ENCODE peak calls at places on chromosomes 16 and 17, in ten cellular contexts. One of them, this sample, is unnamed.

GRCh38 chr17:49787932-49788442 is 494 bp upstream of the KAT7 start:
- DNase-seq in left ventricle myocardium inferior: no peak
- DNase-seq in stimulated activated CD4-positive, alpha-beta T cell treated with anti-CD3 and anti-CD28 coated beads, Interleukin-15, amount 100 ng/mL, for 24 hours: peak
- DNase-seq in CD14-positive monocyte: no peak
- DNase-seq in activated effector memory CD4-positive, alpha-beta T cell treated with Interleukin-2 at 50 U/mL for 16 hours: peak
- DNase-seq in activated naive CD8-positive, alpha-beta T cell treated with anti-CD3 and anti-CD28 coated beads, Interleukin-2, amount 50 U/mL, for 24 hours: no peak
- DNase-seq in CD8-positive, alpha-beta memory T cell: no peak
- DNase-seq in posterior cingulate gyrus: no peak
- DNase-seq in NCI-H748 treated with DMSO at 0.1 percent for 48 hours: no peak
- DNase-seq in T-helper 17 cell: no peak
- DNase-seq in this sample: no peak

GRCh38 chr17:76793775-76794174 is 55.9 kb downstream of the MFSD11 start:
- DNase-seq in T-helper 17 cell: no peak
- DNase-seq in activated effector memory CD4-positive, alpha-beta T cell treated with Interleukin-2 at 50 U/mL for 16 hours: no peak
- DNase-seq in posterior cingulate gyrus: peak
- DNase-seq in CD14-positive monocyte: no peak
- DNase-seq in left ventricle myocardium inferior: no peak
- DNase-seq in stimulated activated CD4-positive, alpha-beta T cell treated with anti-CD3 and anti-CD28 coated beads, Interleukin-15, amount 100 ng/mL, for 24 hours: no peak
- DNase-seq in CD8-positive, alpha-beta memory T cell: no peak
- DNase-seq in NCI-H748 treated with DMSO at 0.1 percent for 48 hours: no peak
- DNase-seq in activated naive CD8-positive, alpha-beta T cell treated with anti-CD3 and anti-CD28 coated beads, Interleukin-2, amount 50 U/mL, for 24 hours: no peak
- DNase-seq in this sample: no peak

GRCh38 chr16:8194795-8195194 is 395.5 kb downstream of the TMEM114 start:
- DNase-seq in NCI-H748 treated with DMSO at 0.1 percent for 48 hours: no peak
- DNase-seq in CD14-positive monocyte: no peak
- DNase-seq in posterior cingulate gyrus: no peak
- DNase-seq in activated effector memory CD4-positive, alpha-beta T cell treated with Interleukin-2 at 50 U/mL for 16 hours: no peak
- DNase-seq in activated naive CD8-positive, alpha-beta T cell treated with anti-CD3 and anti-CD28 coated beads, Interleukin-2, amount 50 U/mL, for 24 hours: no peak
- DNase-seq in CD8-positive, alpha-beta memory T cell: no peak
- DNase-seq in stimulated activated CD4-positive, alpha-beta T cell treated with anti-CD3 and anti-CD28 coated beads, Interleukin-15, amount 100 ng/mL, for 24 hours: no peak
- DNase-seq in left ventricle myocardium inferior: no peak
- DNase-seq in T-helper 17 cell: no peak
- DNase-seq in this sample: no peak

GRCh38 chr17:55390364-55390977 is 31.2 kb downstream of the MMD start:
- DNase-seq in stimulated activated CD4-positive, alpha-beta T cell treated with anti-CD3 and anti-CD28 coated beads, Interleukin-15, amount 100 ng/mL, for 24 hours: no peak
- DNase-seq in posterior cingulate gyrus: no peak
- DNase-seq in activated naive CD8-positive, alpha-beta T cell treated with anti-CD3 and anti-CD28 coated beads, Interleukin-2, amount 50 U/mL, for 24 hours: no peak
- DNase-seq in left ventricle myocardium inferior: no peak
- DNase-seq in CD14-positive monocyte: no peak
- DNase-seq in CD8-positive, alpha-beta memory T cell: no peak
- DNase-seq in NCI-H748 treated with DMSO at 0.1 percent for 48 hours: no peak
- DNase-seq in T-helper 17 cell: no peak
- DNase-seq in activated effector memory CD4-positive, alpha-beta T cell treated with Interleukin-2 at 50 U/mL for 16 hours: no peak
- DNase-seq in this sample: no peak

GRCh38 chr16:84976644-84977400 is 34.5 kb downstream of the ZDHHC7 start:
- DNase-seq in CD14-positive monocyte: no peak
- DNase-seq in NCI-H748 treated with DMSO at 0.1 percent for 48 hours: no peak
- DNase-seq in posterior cingulate gyrus: no peak
- DNase-seq in activated effector memory CD4-positive, alpha-beta T cell treated with Interleukin-2 at 50 U/mL for 16 hours: no peak
- DNase-seq in activated naive CD8-positive, alpha-beta T cell treated with anti-CD3 and anti-CD28 coated beads, Interleukin-2, amount 50 U/mL, for 24 hours: no peak
- DNase-seq in stimulated activated CD4-positive, alpha-beta T cell treated with anti-CD3 and anti-CD28 coated beads, Interleukin-15, amount 100 ng/mL, for 24 hours: no peak
- DNase-seq in left ventricle myocardium inferior: peak
- DNase-seq in T-helper 17 cell: no peak
- DNase-seq in CD8-positive, alpha-beta memory T cell: no peak
- DNase-seq in this sample: no peak

GRCh38 chr17:27849474-27850185 is 43.5 kb downstream of the LYRM9 start:
- DNase-seq in activated effector memory CD4-positive, alpha-beta T cell treated with Interleukin-2 at 50 U/mL for 16 hours: no peak
- DNase-seq in posterior cingulate gyrus: no peak
- DNase-seq in T-helper 17 cell: no peak
- DNase-seq in CD14-positive monocyte: no peak
- DNase-seq in activated naive CD8-positive, alpha-beta T cell treated with anti-CD3 and anti-CD28 coated beads, Interleukin-2, amount 50 U/mL, for 24 hours: no peak
- DNase-seq in left ventricle myocardium inferior: no peak
- DNase-seq in NCI-H748 treated with DMSO at 0.1 percent for 48 hours: no peak
- DNase-seq in stimulated activated CD4-positive, alpha-beta T cell treated with anti-CD3 and anti-CD28 coated beads, Interleukin-15, amount 100 ng/mL, for 24 hours: no peak
- DNase-seq in CD8-positive, alpha-beta memory T cell: no peak
- DNase-seq in this sample: no peak

GRCh38 chr17:74354123-74354522 is 7.5 kb downstream of the BTBD17 start:
- DNase-seq in activated effector memory CD4-positive, alpha-beta T cell treated with Interleukin-2 at 50 U/mL for 16 hours: peak
- DNase-seq in T-helper 17 cell: peak
- DNase-seq in CD8-positive, alpha-beta memory T cell: peak
- DNase-seq in NCI-H748 treated with DMSO at 0.1 percent for 48 hours: no peak
- DNase-seq in activated naive CD8-positive, alpha-beta T cell treated with anti-CD3 and anti-CD28 coated beads, Interleukin-2, amount 50 U/mL, for 24 hours: peak
- DNase-seq in CD14-positive monocyte: peak
- DNase-seq in left ventricle myocardium inferior: peak
- DNase-seq in stimulated activated CD4-positive, alpha-beta T cell treated with anti-CD3 and anti-CD28 coated beads, Interleukin-15, amount 100 ng/mL, for 24 hours: peak
- DNase-seq in posterior cingulate gyrus: peak
- DNase-seq in this sample: peak

GRCh38 chr16:46649571-46649970 is 28.4 kb upstream of the SHCBP1 start:
- DNase-seq in activated effector memory CD4-positive, alpha-beta T cell treated with Interleukin-2 at 50 U/mL for 16 hours: no peak
- DNase-seq in T-helper 17 cell: no peak
- DNase-seq in left ventricle myocardium inferior: peak
- DNase-seq in activated naive CD8-positive, alpha-beta T cell treated with anti-CD3 and anti-CD28 coated beads, Interleukin-2, amount 50 U/mL, for 24 hours: no peak
- DNase-seq in CD8-positive, alpha-beta memory T cell: no peak
- DNase-seq in NCI-H748 treated with DMSO at 0.1 percent for 48 hours: no peak
- DNase-seq in posterior cingulate gyrus: peak
- DNase-seq in CD14-positive monocyte: no peak
- DNase-seq in stimulated activated CD4-positive, alpha-beta T cell treated with anti-CD3 and anti-CD28 coated beads, Interleukin-15, amount 100 ng/mL, for 24 hours: no peak
- DNase-seq in this sample: no peak

GRCh38 chr17:38702900-38703741 is 2.0 kb upstream of the MLLT6 start:
- DNase-seq in T-helper 17 cell: no peak
- DNase-seq in activated effector memory CD4-positive, alpha-beta T cell treated with Interleukin-2 at 50 U/mL for 16 hours: peak
- DNase-seq in CD14-positive monocyte: no peak
- DNase-seq in CD8-positive, alpha-beta memory T cell: no peak
- DNase-seq in stimulated activated CD4-positive, alpha-beta T cell treated with anti-CD3 and anti-CD28 coated beads, Interleukin-15, amount 100 ng/mL, for 24 hours: peak
- DNase-seq in posterior cingulate gyrus: no peak
- DNase-seq in left ventricle myocardium inferior: no peak
- DNase-seq in activated naive CD8-positive, alpha-beta T cell treated with anti-CD3 and anti-CD28 coated beads, Interleukin-2, amount 50 U/mL, for 24 hours: peak
- DNase-seq in NCI-H748 treated with DMSO at 0.1 percent for 48 hours: no peak
- DNase-seq in this sample: no peak

GRCh38 chr17:38507436-38507835 is 79.2 kb downstream of the ARHGAP23 start:
- DNase-seq in CD8-positive, alpha-beta memory T cell: no peak
- DNase-seq in activated effector memory CD4-positive, alpha-beta T cell treated with Interleukin-2 at 50 U/mL for 16 hours: no peak
- DNase-seq in NCI-H748 treated with DMSO at 0.1 percent for 48 hours: no peak
- DNase-seq in posterior cingulate gyrus: peak
- DNase-seq in T-helper 17 cell: no peak
- DNase-seq in activated naive CD8-positive, alpha-beta T cell treated with anti-CD3 and anti-CD28 coated beads, Interleukin-2, amount 50 U/mL, for 24 hours: no peak
- DNase-seq in stimulated activated CD4-positive, alpha-beta T cell treated with anti-CD3 and anti-CD28 coated beads, Interleukin-15, amount 100 ng/mL, for 24 hours: no peak
- DNase-seq in CD14-positive monocyte: no peak
- DNase-seq in left ventricle myocardium inferior: no peak
- DNase-seq in this sample: no peak

GRCh38 chr17:78127240-78127887 is 1.2 kb downstream of the TMC6 start:
- DNase-seq in activated naive CD8-positive, alpha-beta T cell treated with anti-CD3 and anti-CD28 coated beads, Interleukin-2, amount 50 U/mL, for 24 hours: peak
- DNase-seq in CD14-positive monocyte: peak
- DNase-seq in posterior cingulate gyrus: peak
- DNase-seq in T-helper 17 cell: peak
- DNase-seq in stimulated activated CD4-positive, alpha-beta T cell treated with anti-CD3 and anti-CD28 coated beads, Interleukin-15, amount 100 ng/mL, for 24 hours: peak
- DNase-seq in CD8-positive, alpha-beta memory T cell: peak
- DNase-seq in NCI-H748 treated with DMSO at 0.1 percent for 48 hours: no peak
- DNase-seq in left ventricle myocardium inferior: peak
- DNase-seq in activated effector memory CD4-positive, alpha-beta T cell treated with Interleukin-2 at 50 U/mL for 16 hours: peak
- DNase-seq in this sample: peak

GRCh38 chr17:2222901-2223616 is 80.5 kb downstream of the SMG6 start:
- DNase-seq in CD8-positive, alpha-beta memory T cell: peak
- DNase-seq in T-helper 17 cell: no peak
- DNase-seq in activated effector memory CD4-positive, alpha-beta T cell treated with Interleukin-2 at 50 U/mL for 16 hours: peak
- DNase-seq in NCI-H748 treated with DMSO at 0.1 percent for 48 hours: no peak
- DNase-seq in CD14-positive monocyte: no peak
- DNase-seq in left ventricle myocardium inferior: peak
- DNase-seq in activated naive CD8-positive, alpha-beta T cell treated with anti-CD3 and anti-CD28 coated beads, Interleukin-2, amount 50 U/mL, for 24 hours: peak
- DNase-seq in posterior cingulate gyrus: no peak
- DNase-seq in stimulated activated CD4-positive, alpha-beta T cell treated with anti-CD3 and anti-CD28 coated beads, Interleukin-15, amount 100 ng/mL, for 24 hours: peak
- DNase-seq in this sample: no peak

GRCh38 chr16:64406661-64407267 is 715.1 kb downstream of the CDH11 start:
- DNase-seq in left ventricle myocardium inferior: no peak
- DNase-seq in CD14-positive monocyte: no peak
- DNase-seq in activated effector memory CD4-positive, alpha-beta T cell treated with Interleukin-2 at 50 U/mL for 16 hours: no peak
- DNase-seq in NCI-H748 treated with DMSO at 0.1 percent for 48 hours: no peak
- DNase-seq in stimulated activated CD4-positive, alpha-beta T cell treated with anti-CD3 and anti-CD28 coated beads, Interleukin-15, amount 100 ng/mL, for 24 hours: no peak
- DNase-seq in activated naive CD8-positive, alpha-beta T cell treated with anti-CD3 and anti-CD28 coated beads, Interleukin-2, amount 50 U/mL, for 24 hours: no peak
- DNase-seq in posterior cingulate gyrus: no peak
- DNase-seq in CD8-positive, alpha-beta memory T cell: no peak
- DNase-seq in T-helper 17 cell: no peak
- DNase-seq in this sample: no peak

GRCh38 chr16:19113577-19114358 is at the start of gene ITPRIPL2:
- DNase-seq in CD8-positive, alpha-beta memory T cell: no peak
- DNase-seq in CD14-positive monocyte: peak
- DNase-seq in NCI-H748 treated with DMSO at 0.1 percent for 48 hours: no peak
- DNase-seq in posterior cingulate gyrus: peak
- DNase-seq in T-helper 17 cell: no peak
- DNase-seq in left ventricle myocardium inferior: peak
- DNase-seq in activated effector memory CD4-positive, alpha-beta T cell treated with Interleukin-2 at 50 U/mL for 16 hours: no peak
- DNase-seq in stimulated activated CD4-positive, alpha-beta T cell treated with anti-CD3 and anti-CD28 coated beads, Interleukin-15, amount 100 ng/mL, for 24 hours: peak
- DNase-seq in activated naive CD8-positive, alpha-beta T cell treated with anti-CD3 and anti-CD28 coated beads, Interleukin-2, amount 50 U/mL, for 24 hours: peak
- DNase-seq in this sample: peak

GRCh38 chr16:57479422-57480126 is 6.7 kb downstream of the DOK4 start:
- DNase-seq in CD8-positive, alpha-beta memory T cell: no peak
- DNase-seq in CD14-positive monocyte: no peak
- DNase-seq in stimulated activated CD4-positive, alpha-beta T cell treated with anti-CD3 and anti-CD28 coated beads, Interleukin-15, amount 100 ng/mL, for 24 hours: no peak
- DNase-seq in NCI-H748 treated with DMSO at 0.1 percent for 48 hours: no peak
- DNase-seq in left ventricle myocardium inferior: peak
- DNase-seq in activated effector memory CD4-positive, alpha-beta T cell treated with Interleukin-2 at 50 U/mL for 16 hours: no peak
- DNase-seq in T-helper 17 cell: no peak
- DNase-seq in activated naive CD8-positive, alpha-beta T cell treated with anti-CD3 and anti-CD28 coated beads, Interleukin-2, amount 50 U/mL, for 24 hours: no peak
- DNase-seq in posterior cingulate gyrus: peak
- DNase-seq in this sample: no peak

GRCh38 chr16:21603920-21604319 is 4.5 kb downstream of the METTL9 start:
- DNase-seq in NCI-H748 treated with DMSO at 0.1 percent for 48 hours: no peak
- DNase-seq in T-helper 17 cell: no peak
- DNase-seq in left ventricle myocardium inferior: no peak
- DNase-seq in activated naive CD8-positive, alpha-beta T cell treated with anti-CD3 and anti-CD28 coated beads, Interleukin-2, amount 50 U/mL, for 24 hours: no peak
- DNase-seq in posterior cingulate gyrus: no peak
- DNase-seq in CD14-positive monocyte: no peak
- DNase-seq in CD8-positive, alpha-beta memory T cell: no peak
- DNase-seq in activated effector memory CD4-positive, alpha-beta T cell treated with Interleukin-2 at 50 U/mL for 16 hours: no peak
- DNase-seq in stimulated activated CD4-positive, alpha-beta T cell treated with anti-CD3 and anti-CD28 coated beads, Interleukin-15, amount 100 ng/mL, for 24 hours: no peak
- DNase-seq in this sample: no peak

GRCh38 chr17:49549691-49550678 is 25.7 kb upstream of the NXPH3 start:
- DNase-seq in posterior cingulate gyrus: peak
- DNase-seq in CD8-positive, alpha-beta memory T cell: no peak
- DNase-seq in stimulated activated CD4-positive, alpha-beta T cell treated with anti-CD3 and anti-CD28 coated beads, Interleukin-15, amount 100 ng/mL, for 24 hours: no peak
- DNase-seq in CD14-positive monocyte: no peak
- DNase-seq in NCI-H748 treated with DMSO at 0.1 percent for 48 hours: no peak
- DNase-seq in left ventricle myocardium inferior: no peak
- DNase-seq in activated effector memory CD4-positive, alpha-beta T cell treated with Interleukin-2 at 50 U/mL for 16 hours: no peak
- DNase-seq in T-helper 17 cell: no peak
- DNase-seq in activated naive CD8-positive, alpha-beta T cell treated with anti-CD3 and anti-CD28 coated beads, Interleukin-2, amount 50 U/mL, for 24 hours: no peak
- DNase-seq in this sample: no peak

GRCh38 chr17:81821147-81821546 is 11.9 kb downstream of the MCRIP1 start:
- DNase-seq in NCI-H748 treated with DMSO at 0.1 percent for 48 hours: no peak
- DNase-seq in stimulated activated CD4-positive, alpha-beta T cell treated with anti-CD3 and anti-CD28 coated beads, Interleukin-15, amount 100 ng/mL, for 24 hours: no peak
- DNase-seq in left ventricle myocardium inferior: no peak
- DNase-seq in CD14-positive monocyte: no peak
- DNase-seq in activated effector memory CD4-positive, alpha-beta T cell treated with Interleukin-2 at 50 U/mL for 16 hours: no peak
- DNase-seq in T-helper 17 cell: no peak
- DNase-seq in activated naive CD8-positive, alpha-beta T cell treated with anti-CD3 and anti-CD28 coated beads, Interleukin-2, amount 50 U/mL, for 24 hours: no peak
- DNase-seq in CD8-positive, alpha-beta memory T cell: no peak
- DNase-seq in posterior cingulate gyrus: no peak
- DNase-seq in this sample: no peak

GRCh38 chr17:4769628-4770027 is 2.1 kb upstream of the TM4SF5 start:
- DNase-seq in activated naive CD8-positive, alpha-beta T cell treated with anti-CD3 and anti-CD28 coated beads, Interleukin-2, amount 50 U/mL, for 24 hours: no peak
- DNase-seq in posterior cingulate gyrus: no peak
- DNase-seq in CD8-positive, alpha-beta memory T cell: no peak
- DNase-seq in left ventricle myocardium inferior: no peak
- DNase-seq in activated effector memory CD4-positive, alpha-beta T cell treated with Interleukin-2 at 50 U/mL for 16 hours: no peak
- DNase-seq in NCI-H748 treated with DMSO at 0.1 percent for 48 hours: no peak
- DNase-seq in T-helper 17 cell: no peak
- DNase-seq in stimulated activated CD4-positive, alpha-beta T cell treated with anti-CD3 and anti-CD28 coated beads, Interleukin-15, amount 100 ng/mL, for 24 hours: no peak
- DNase-seq in CD14-positive monocyte: no peak
- DNase-seq in this sample: no peak

GRCh38 chr16:566475-567361 is at the start of gene NHLRC4:
- DNase-seq in activated naive CD8-positive, alpha-beta T cell treated with anti-CD3 and anti-CD28 coated beads, Interleukin-2, amount 50 U/mL, for 24 hours: peak
- DNase-seq in posterior cingulate gyrus: peak
- DNase-seq in CD14-positive monocyte: no peak
- DNase-seq in stimulated activated CD4-positive, alpha-beta T cell treated with anti-CD3 and anti-CD28 coated beads, Interleukin-15, amount 100 ng/mL, for 24 hours: peak
- DNase-seq in T-helper 17 cell: no peak
- DNase-seq in activated effector memory CD4-positive, alpha-beta T cell treated with Interleukin-2 at 50 U/mL for 16 hours: peak
- DNase-seq in left ventricle myocardium inferior: peak
- DNase-seq in NCI-H748 treated with DMSO at 0.1 percent for 48 hours: no peak
- DNase-seq in CD8-positive, alpha-beta memory T cell: peak
- DNase-seq in this sample: peak

This sample was measured in activated T-helper 2 cell treated with anti-CD3 and anti-CD28 coated beads, Interferon-gamma antibody, Interleukin-2, Interleukin-4, amounts not matched to agents 10 μg/mL and 5 μg/mL and 100 μg/mL, durations not matched to agents 14 hours and 24 hours and 36 hours.